ENCODE peak calls at places on chromosomes 6 and 20, in eight cellular contexts. One of them, this sample, is unnamed.

GRCh38 chr6:85643530-85644373 is 1.1 kb upstream of the SYNCRIP start:
- DNase-seq in foreskin fibroblast: peak; percentile 94
- DNase-seq in AG09319: peak; percentile 95
- DNase-seq in SHP77: peak; percentile 95
- DNase-seq in hepatocyte: peak; percentile 94
- DNase-seq in activated CD4-positive, alpha-beta T cell treated with anti-CD3 and anti-CD28 coated beads, Interleukin-2, amount 50 U/mL, for 1 hour: peak; percentile 58
- DNase-seq in brain microvascular endothelial cell: peak; percentile 86
- DNase-seq in activated T-helper 1 cell treated with anti-CD3 and anti-CD28 coated beads, Interleukin-2, amount 50 U/mL, for 16 hours: peak; percentile 33
- DNase-seq in this sample: peak; percentile 71

GRCh38 chr6:109073344-109074235 is 21.1 kb downstream of the SESN1 start:
- DNase-seq in AG09319: peak; percentile 44
- DNase-seq in SHP77: peak; percentile 56
- DNase-seq in hepatocyte: peak; percentile 77
- DNase-seq in activated CD4-positive, alpha-beta T cell treated with anti-CD3 and anti-CD28 coated beads, Interleukin-2, amount 50 U/mL, for 1 hour: peak; percentile 34
- DNase-seq in activated T-helper 1 cell treated with anti-CD3 and anti-CD28 coated beads, Interleukin-2, amount 50 U/mL, for 16 hours: no peak
- DNase-seq in foreskin fibroblast: peak; percentile 51
- DNase-seq in brain microvascular endothelial cell: peak; percentile 64
- DNase-seq in this sample: peak; percentile 39

GRCh38 chr6:157033428-157034140 is 256.4 kb downstream of the ARID1B start:
- DNase-seq in activated CD4-positive, alpha-beta T cell treated with anti-CD3 and anti-CD28 coated beads, Interleukin-2, amount 50 U/mL, for 1 hour: no peak
- DNase-seq in SHP77: no peak
- DNase-seq in AG09319: no peak
- DNase-seq in brain microvascular endothelial cell: no peak
- DNase-seq in foreskin fibroblast: no peak
- DNase-seq in hepatocyte: no peak
- DNase-seq in activated T-helper 1 cell treated with anti-CD3 and anti-CD28 coated beads, Interleukin-2, amount 50 U/mL, for 16 hours: no peak
- DNase-seq in this sample: no peak

GRCh38 chr6:118280210-118280609 is 267.9 kb upstream of the PLN start:
- DNase-seq in SHP77: no peak
- DNase-seq in activated T-helper 1 cell treated with anti-CD3 and anti-CD28 coated beads, Interleukin-2, amount 50 U/mL, for 16 hours: no peak
- DNase-seq in activated CD4-positive, alpha-beta T cell treated with anti-CD3 and anti-CD28 coated beads, Interleukin-2, amount 50 U/mL, for 1 hour: no peak
- DNase-seq in brain microvascular endothelial cell: no peak
- DNase-seq in foreskin fibroblast: peak; percentile 21
- DNase-seq in AG09319: no peak
- DNase-seq in hepatocyte: no peak
- DNase-seq in this sample: peak; percentile 55

GRCh38 chr6:21986703-21987102 is 310.1 kb downstream of the PRL start:
- DNase-seq in AG09319: no peak
- DNase-seq in hepatocyte: no peak
- DNase-seq in activated CD4-positive, alpha-beta T cell treated with anti-CD3 and anti-CD28 coated beads, Interleukin-2, amount 50 U/mL, for 1 hour: no peak
- DNase-seq in foreskin fibroblast: no peak
- DNase-seq in SHP77: peak; percentile 28
- DNase-seq in activated T-helper 1 cell treated with anti-CD3 and anti-CD28 coated beads, Interleukin-2, amount 50 U/mL, for 16 hours: no peak
- DNase-seq in brain microvascular endothelial cell: no peak
- DNase-seq in this sample: no peak

GRCh38 chr6:21615504-21615903 is 22.0 kb downstream of the SOX4 start:
- DNase-seq in foreskin fibroblast: no peak
- DNase-seq in AG09319: no peak
- DNase-seq in brain microvascular endothelial cell: no peak
- DNase-seq in activated T-helper 1 cell treated with anti-CD3 and anti-CD28 coated beads, Interleukin-2, amount 50 U/mL, for 16 hours: no peak
- DNase-seq in hepatocyte: no peak
- DNase-seq in SHP77: no peak
- DNase-seq in activated CD4-positive, alpha-beta T cell treated with anti-CD3 and anti-CD28 coated beads, Interleukin-2, amount 50 U/mL, for 1 hour: no peak
- DNase-seq in this sample: no peak

GRCh38 chr20:50085481-50086365 is 27.2 kb downstream of the UBE2V1 start:
- DNase-seq in AG09319: peak; percentile 35
- DNase-seq in activated T-helper 1 cell treated with anti-CD3 and anti-CD28 coated beads, Interleukin-2, amount 50 U/mL, for 16 hours: no peak
- DNase-seq in hepatocyte: peak; percentile 81
- DNase-seq in SHP77: peak; percentile 69
- DNase-seq in activated CD4-positive, alpha-beta T cell treated with anti-CD3 and anti-CD28 coated beads, Interleukin-2, amount 50 U/mL, for 1 hour: peak; percentile 24
- DNase-seq in foreskin fibroblast: peak; percentile 38
- DNase-seq in brain microvascular endothelial cell: peak; percentile 49
- DNase-seq in this sample: peak; percentile 72

GRCh38 chr6:135144678-135145508 is 36.2 kb upstream of the MYB start:
- DNase-seq in SHP77: no peak
- DNase-seq in foreskin fibroblast: no peak
- DNase-seq in activated CD4-positive, alpha-beta T cell treated with anti-CD3 and anti-CD28 coated beads, Interleukin-2, amount 50 U/mL, for 1 hour: no peak
- DNase-seq in hepatocyte: peak; percentile 15
- DNase-seq in activated T-helper 1 cell treated with anti-CD3 and anti-CD28 coated beads, Interleukin-2, amount 50 U/mL, for 16 hours: no peak
- DNase-seq in AG09319: no peak
- DNase-seq in brain microvascular endothelial cell: peak; percentile 53
- DNase-seq in this sample: no peak

GRCh38 chr20:4508773-4509172 is 212.9 kb upstream of the PRND start:
- DNase-seq in activated CD4-positive, alpha-beta T cell treated with anti-CD3 and anti-CD28 coated beads, Interleukin-2, amount 50 U/mL, for 1 hour: no peak
- DNase-seq in hepatocyte: no peak
- DNase-seq in activated T-helper 1 cell treated with anti-CD3 and anti-CD28 coated beads, Interleukin-2, amount 50 U/mL, for 16 hours: no peak
- DNase-seq in AG09319: no peak
- DNase-seq in SHP77: no peak
- DNase-seq in brain microvascular endothelial cell: no peak
- DNase-seq in foreskin fibroblast: peak; percentile 30
- DNase-seq in this sample: no peak

GRCh38 chr6:119557239-119557638 is 207.7 kb upstream of the MAN1A1 start:
- DNase-seq in hepatocyte: no peak
- DNase-seq in AG09319: no peak
- DNase-seq in foreskin fibroblast: no peak
- DNase-seq in activated T-helper 1 cell treated with anti-CD3 and anti-CD28 coated beads, Interleukin-2, amount 50 U/mL, for 16 hours: no peak
- DNase-seq in brain microvascular endothelial cell: no peak
- DNase-seq in activated CD4-positive, alpha-beta T cell treated with anti-CD3 and anti-CD28 coated beads, Interleukin-2, amount 50 U/mL, for 1 hour: no peak
- DNase-seq in SHP77: no peak
- DNase-seq in this sample: no peak

GRCh38 chr20:57656252-57656820 is 36.1 kb upstream of the ZBP1 start:
- DNase-seq in activated T-helper 1 cell treated with anti-CD3 and anti-CD28 coated beads, Interleukin-2, amount 50 U/mL, for 16 hours: peak; percentile 3
- DNase-seq in brain microvascular endothelial cell: no peak
- DNase-seq in activated CD4-positive, alpha-beta T cell treated with anti-CD3 and anti-CD28 coated beads, Interleukin-2, amount 50 U/mL, for 1 hour: no peak
- DNase-seq in SHP77: no peak
- DNase-seq in hepatocyte: no peak
- DNase-seq in foreskin fibroblast: no peak
- DNase-seq in AG09319: no peak
- DNase-seq in this sample: peak; percentile 15

GRCh38 chr6:151087861-151088598 is 151.7 kb upstream of the AKAP12 start:
- DNase-seq in activated CD4-positive, alpha-beta T cell treated with anti-CD3 and anti-CD28 coated beads, Interleukin-2, amount 50 U/mL, for 1 hour: no peak
- DNase-seq in AG09319: peak; percentile 58
- DNase-seq in brain microvascular endothelial cell: peak; percentile 89
- DNase-seq in foreskin fibroblast: peak; percentile 83
- DNase-seq in SHP77: no peak
- DNase-seq in hepatocyte: no peak
- DNase-seq in activated T-helper 1 cell treated with anti-CD3 and anti-CD28 coated beads, Interleukin-2, amount 50 U/mL, for 16 hours: no peak
- DNase-seq in this sample: no peak

GRCh38 chr6:33217246-33217645 is 8.9 kb downstream of the RING1 start:
- DNase-seq in activated T-helper 1 cell treated with anti-CD3 and anti-CD28 coated beads, Interleukin-2, amount 50 U/mL, for 16 hours: no peak
- DNase-seq in brain microvascular endothelial cell: no peak
- DNase-seq in hepatocyte: no peak
- DNase-seq in SHP77: no peak
- DNase-seq in activated CD4-positive, alpha-beta T cell treated with anti-CD3 and anti-CD28 coated beads, Interleukin-2, amount 50 U/mL, for 1 hour: no peak
- DNase-seq in foreskin fibroblast: no peak
- DNase-seq in AG09319: no peak
- DNase-seq in this sample: no peak

GRCh38 chr20:44247131-44247571 is at the start of gene GDAP1L1:
- DNase-seq in foreskin fibroblast: no peak
- DNase-seq in AG09319: no peak
- DNase-seq in brain microvascular endothelial cell: no peak
- DNase-seq in SHP77: peak; percentile 46
- DNase-seq in hepatocyte: peak; percentile 53
- DNase-seq in activated CD4-positive, alpha-beta T cell treated with anti-CD3 and anti-CD28 coated beads, Interleukin-2, amount 50 U/mL, for 1 hour: no peak
- DNase-seq in activated T-helper 1 cell treated with anti-CD3 and anti-CD28 coated beads, Interleukin-2, amount 50 U/mL, for 16 hours: no peak
- DNase-seq in this sample: no peak

GRCh38 chr20:57251344-57251743 is 15.1 kb downstream of the BMP7 start:
- DNase-seq in AG09319: no peak
- DNase-seq in SHP77: no peak
- DNase-seq in activated CD4-positive, alpha-beta T cell treated with anti-CD3 and anti-CD28 coated beads, Interleukin-2, amount 50 U/mL, for 1 hour: no peak
- DNase-seq in hepatocyte: no peak
- DNase-seq in activated T-helper 1 cell treated with anti-CD3 and anti-CD28 coated beads, Interleukin-2, amount 50 U/mL, for 16 hours: no peak
- DNase-seq in foreskin fibroblast: no peak
- DNase-seq in brain microvascular endothelial cell: peak; percentile 24
- DNase-seq in this sample: no peak

GRCh38 chr20:51750037-51750769 is 18.0 kb downstream of the ATP9A start:
- DNase-seq in SHP77: peak; percentile 92
- DNase-seq in brain microvascular endothelial cell: peak; percentile 68
- DNase-seq in hepatocyte: peak; percentile 83
- DNase-seq in foreskin fibroblast: peak; percentile 97
- DNase-seq in activated CD4-positive, alpha-beta T cell treated with anti-CD3 and anti-CD28 coated beads, Interleukin-2, amount 50 U/mL, for 1 hour: no peak
- DNase-seq in activated T-helper 1 cell treated with anti-CD3 and anti-CD28 coated beads, Interleukin-2, amount 50 U/mL, for 16 hours: no peak
- DNase-seq in AG09319: peak; percentile 82
- DNase-seq in this sample: no peak

GRCh38 chr6:84582997-84583396 is 181.4 kb downstream of the TBX18 start:
- DNase-seq in activated CD4-positive, alpha-beta T cell treated with anti-CD3 and anti-CD28 coated beads, Interleukin-2, amount 50 U/mL, for 1 hour: no peak
- DNase-seq in hepatocyte: no peak
- DNase-seq in brain microvascular endothelial cell: no peak
- DNase-seq in SHP77: no peak
- DNase-seq in activated T-helper 1 cell treated with anti-CD3 and anti-CD28 coated beads, Interleukin-2, amount 50 U/mL, for 16 hours: no peak
- DNase-seq in AG09319: no peak
- DNase-seq in foreskin fibroblast: peak; percentile 52
- DNase-seq in this sample: no peak

GRCh38 chr6:33610779-33611421 is 10.2 kb upstream of the ITPR3 start:
- DNase-seq in AG09319: no peak
- DNase-seq in activated T-helper 1 cell treated with anti-CD3 and anti-CD28 coated beads, Interleukin-2, amount 50 U/mL, for 16 hours: no peak
- DNase-seq in foreskin fibroblast: no peak
- DNase-seq in hepatocyte: no peak
- DNase-seq in activated CD4-positive, alpha-beta T cell treated with anti-CD3 and anti-CD28 coated beads, Interleukin-2, amount 50 U/mL, for 1 hour: no peak
- DNase-seq in SHP77: no peak
- DNase-seq in brain microvascular endothelial cell: no peak
- DNase-seq in this sample: no peak

GRCh38 chr6:166087246-166087645 is 80.4 kb downstream of the TBXT start:
- DNase-seq in foreskin fibroblast: no peak
- DNase-seq in activated CD4-positive, alpha-beta T cell treated with anti-CD3 and anti-CD28 coated beads, Interleukin-2, amount 50 U/mL, for 1 hour: no peak
- DNase-seq in AG09319: no peak
- DNase-seq in activated T-helper 1 cell treated with anti-CD3 and anti-CD28 coated beads, Interleukin-2, amount 50 U/mL, for 16 hours: no peak
- DNase-seq in brain microvascular endothelial cell: no peak
- DNase-seq in hepatocyte: no peak
- DNase-seq in SHP77: no peak
- DNase-seq in this sample: no peak

GRCh38 chr6:134007077-134007476 is 45.3 kb downstream of the SLC2A12 start:
- DNase-seq in AG09319: no peak
- DNase-seq in hepatocyte: no peak
- DNase-seq in foreskin fibroblast: no peak
- DNase-seq in activated T-helper 1 cell treated with anti-CD3 and anti-CD28 coated beads, Interleukin-2, amount 50 U/mL, for 16 hours: no peak
- DNase-seq in brain microvascular endothelial cell: no peak
- DNase-seq in SHP77: peak; percentile 73
- DNase-seq in activated CD4-positive, alpha-beta T cell treated with anti-CD3 and anti-CD28 coated beads, Interleukin-2, amount 50 U/mL, for 1 hour: no peak
- DNase-seq in this sample: no peak

GRCh38 chr20:21725892-21726291 is 20.4 kb downstream of the PAX1 start:
- DNase-seq in AG09319: no peak
- DNase-seq in hepatocyte: peak; percentile 23
- DNase-seq in brain microvascular endothelial cell: no peak
- DNase-seq in activated T-helper 1 cell treated with anti-CD3 and anti-CD28 coated beads, Interleukin-2, amount 50 U/mL, for 16 hours: no peak
- DNase-seq in foreskin fibroblast: no peak
- DNase-seq in activated CD4-positive, alpha-beta T cell treated with anti-CD3 and anti-CD28 coated beads, Interleukin-2, amount 50 U/mL, for 1 hour: no peak
- DNase-seq in SHP77: no peak
- DNase-seq in this sample: no peak

GRCh38 chr6:136403166-136403980 is 113.7 kb upstream of the BCLAF1 start:
- DNase-seq in AG09319: peak; percentile 44
- DNase-seq in brain microvascular endothelial cell: peak; percentile 86
- DNase-seq in SHP77: peak; percentile 75
- DNase-seq in activated CD4-positive, alpha-beta T cell treated with anti-CD3 and anti-CD28 coated beads, Interleukin-2, amount 50 U/mL, for 1 hour: no peak
- DNase-seq in hepatocyte: peak; percentile 51
- DNase-seq in activated T-helper 1 cell treated with anti-CD3 and anti-CD28 coated beads, Interleukin-2, amount 50 U/mL, for 16 hours: no peak
- DNase-seq in foreskin fibroblast: peak; percentile 90
- DNase-seq in this sample: no peak

GRCh38 chr20:63061051-63061531 is 54.3 kb upstream of the BHLHE23 start:
- DNase-seq in hepatocyte: no peak
- DNase-seq in activated CD4-positive, alpha-beta T cell treated with anti-CD3 and anti-CD28 coated beads, Interleukin-2, amount 50 U/mL, for 1 hour: no peak
- DNase-seq in brain microvascular endothelial cell: no peak
- DNase-seq in AG09319: no peak
- DNase-seq in activated T-helper 1 cell treated with anti-CD3 and anti-CD28 coated beads, Interleukin-2, amount 50 U/mL, for 16 hours: no peak
- DNase-seq in foreskin fibroblast: no peak
- DNase-seq in SHP77: no peak
- DNase-seq in this sample: no peak

GRCh38 chr6:37530294-37530693 is 30.6 kb upstream of the CCDC167 start:
- DNase-seq in AG09319: no peak
- DNase-seq in brain microvascular endothelial cell: no peak
- DNase-seq in SHP77: no peak
- DNase-seq in activated CD4-positive, alpha-beta T cell treated with anti-CD3 and anti-CD28 coated beads, Interleukin-2, amount 50 U/mL, for 1 hour: no peak
- DNase-seq in hepatocyte: no peak
- DNase-seq in activated T-helper 1 cell treated with anti-CD3 and anti-CD28 coated beads, Interleukin-2, amount 50 U/mL, for 16 hours: no peak
- DNase-seq in foreskin fibroblast: no peak
- DNase-seq in this sample: no peak

This sample was measured in GM10248.